ENCODE peak calls at places on chromosomes 16 and 17, in six cellular contexts. R is MCF 10A, Y is stomach, O is GM06990, C is HFFc6, L is osteoblast. Q is an unnamed sample.

GRCh38 chr17:65177901-65178300 is 40.7 kb downstream of the RGS9 start:
- DNase-seq in C (peak), L (peak), R (peak), O (peak), Y (no peak), Q (no peak)

GRCh38 chr16:86653289-86654006 is 75.1 kb downstream of the FOXL1 start:
- DNase-seq in L (no peak), Y (no peak), R (no peak), O (no peak), C (no peak), Q (no peak)

GRCh38 chr17:78879679-78880186 is 23.3 kb downstream of the CEP295NL start:
- DNase-seq in O (no peak), Y (no peak), R (no peak), L (peak), C (peak), Q (no peak)

GRCh38 chr16:54285414-54286066 is 1.0 kb downstream of the IRX3 start:
- DNase-seq in C (peak), O (no peak), R (peak), Y (peak), L (peak), Q (peak)

GRCh38 chr16:27446721-27447120 is 44.7 kb downstream of the IL21R start:
- DNase-seq in R (no peak), C (no peak), L (peak), O (no peak), Y (no peak), Q (no peak)

GRCh38 chr17:76672270-76672851 is 28.8 kb upstream of the ST6GALNAC1 start:
- DNase-seq in R (no peak), O (no peak), L (peak), C (no peak), Y (no peak), Q (no peak)

GRCh38 chr17:31269597-31269996 is 27.4 kb downstream of the OMG start:
- DNase-seq in R (peak), L (peak), C (peak), Y (no peak), O (no peak), Q (no peak)

GRCh38 chr16:52863000-52863399 is 189.7 kb downstream of the CHD9NB start:
- DNase-seq in L (no peak), R (no peak), O (no peak), C (no peak), Y (peak), Q (no peak)

GRCh38 chr16:86171329-86171728 is 272.4 kb downstream of the IRF8 start:
- DNase-seq in L (no peak), O (no peak), R (no peak), Y (no peak), C (peak), Q (no peak)

GRCh38 chr16:23514381-23515152 is 4.3 kb upstream of the GGA2 start:
- DNase-seq in C (no peak), O (no peak), Y (no peak), L (peak), R (no peak), Q (no peak)

GRCh38 chr16:55257971-55258613 is 65.9 kb upstream of the IRX6 start:
- DNase-seq in O (peak), C (no peak), Y (peak), L (peak), R (peak), Q (peak)

GRCh38 chr16:29898786-29899515 is 399 bp downstream of the SEZ6L2 start:
- DNase-seq in R (no peak), Y (peak), O (no peak), C (no peak), L (peak), Q (no peak)

GRCh38 chr16:29900102-29900887 is at the start of gene ASPHD1:
- DNase-seq in Y (peak), C (peak), L (peak), R (peak), O (peak), Q (peak)

GRCh38 chr16:29900888-29901606 is 759 bp downstream of the ASPHD1 start:
- DNase-seq in O (no peak), Y (peak), L (peak), R (no peak), C (no peak), Q (no peak)

GRCh38 chr16:29898135-29898534 is 1.2 kb downstream of the SEZ6L2 start:
- DNase-seq in O (no peak), Y (no peak), R (no peak), L (peak), C (no peak), Q (no peak)

GRCh38 chr16:29899516-29900101 is at the start of gene SEZ6L2:
- DNase-seq in O (no peak), Y (peak), L (peak), R (peak), C (peak), Q (peak)
- TF ChIP-seq CTCF in O (no peak), Y (peak), L (peak), R (no peak), C (peak), Q (no peak)

GRCh38 chr16:68253721-68254120 is 8.5 kb downstream of the PLA2G15 start:
- DNase-seq in C (no peak), O (no peak), L (no peak), Y (no peak), R (no peak), Q (no peak)
- TF ChIP-seq CTCF in C (no peak), O (no peak), L (no peak), Y (no peak), R (no peak), Q (no peak)

GRCh38 chr16:49354991-49355390 is 18.6 kb upstream of the C16orf78 start:
- DNase-seq in Y (no peak), O (no peak), C (no peak), R (no peak), L (no peak), Q (no peak)

GRCh38 chr16:49354101-49354500 is 19.5 kb upstream of the C16orf78 start:
- DNase-seq in O (no peak), L (no peak), R (no peak), C (no peak), Y (no peak), Q (no peak)

GRCh38 chr16:49353650-49354049 is 20.0 kb upstream of the C16orf78 start:
- DNase-seq in Y (no peak), C (no peak), O (no peak), R (no peak), L (no peak), Q (no peak)

GRCh38 chr16:49351119-49351518 is 22.5 kb upstream of the C16orf78 start:
- DNase-seq in Y (no peak), C (no peak), R (no peak), O (no peak), L (no peak), Q (no peak)

DNA sequence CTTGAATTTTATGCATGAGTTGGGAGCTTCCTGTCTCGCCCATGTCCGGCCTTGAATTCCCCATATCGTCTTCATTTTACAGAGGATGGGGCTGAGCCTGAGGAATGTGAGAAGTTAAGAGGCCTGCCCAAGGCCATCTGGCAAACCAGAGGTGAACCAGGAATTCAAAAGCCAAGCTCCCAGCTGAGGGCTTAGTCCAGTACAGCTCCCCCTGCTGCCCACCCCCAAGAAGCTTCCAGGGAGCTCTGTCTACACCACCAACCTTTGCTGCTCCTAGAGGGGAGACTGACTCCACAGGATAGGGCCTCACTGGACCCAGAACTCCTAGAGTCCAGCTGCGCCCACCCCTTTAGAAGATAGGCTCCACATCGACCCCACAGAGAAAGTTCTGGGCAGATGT is 20.7 kb upstream of the C16orf78 start:
- DNase-seq in R (peak), C (no peak), Y (no peak), O (no peak), L (no peak), Q (no peak)
- TF ChIP-seq CTCF in R (peak), C (peak), Y (no peak), O (peak), L (peak), Q (peak)

DNA sequence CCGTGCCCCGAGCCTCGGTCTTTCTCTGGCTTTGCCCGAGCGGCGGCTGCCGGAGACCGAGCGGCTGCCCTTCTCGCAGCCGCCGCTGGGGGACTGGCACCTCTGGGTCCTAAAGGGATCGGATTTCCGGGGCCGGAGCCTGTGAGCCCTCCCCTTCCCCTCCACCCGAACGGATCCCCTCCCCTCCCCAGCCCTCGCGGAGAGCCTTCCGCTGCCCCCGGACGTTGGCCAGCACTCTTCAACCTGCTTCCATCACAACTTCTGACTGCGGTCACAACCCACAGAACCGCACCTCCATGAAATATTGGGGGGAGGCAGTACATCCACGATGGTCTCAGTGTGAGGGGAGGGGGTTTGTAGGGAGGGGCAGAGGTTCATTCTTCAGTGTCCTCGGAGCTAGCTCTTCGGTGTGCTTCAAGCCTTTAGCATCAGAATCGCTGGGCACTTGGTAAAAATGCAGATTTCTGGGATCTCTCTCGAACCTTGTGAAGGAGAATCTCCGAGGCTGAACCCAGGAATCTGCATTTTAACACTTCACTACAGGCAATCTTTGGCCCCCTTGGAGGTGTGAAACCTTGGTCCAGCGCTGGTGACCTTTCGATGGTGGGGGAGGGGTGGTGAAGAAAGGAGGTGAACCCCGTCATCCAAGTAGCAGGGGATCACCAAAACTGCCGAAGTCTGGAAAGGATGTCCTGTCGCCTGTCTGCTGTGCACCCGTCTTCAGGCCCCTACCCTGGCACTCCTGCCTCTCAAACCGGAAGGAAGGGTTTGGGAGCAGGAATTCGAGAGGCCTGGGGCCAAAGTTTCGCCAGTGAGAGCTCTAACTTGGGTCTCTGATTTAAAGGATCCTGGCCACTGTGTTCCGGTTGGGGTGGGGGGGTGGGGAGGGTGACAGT is 812 bp upstream of the PPP1R9B start:
- DNase-seq in R (peak), Y (peak), O (peak), L (peak), C (peak), Q (peak)
- TF ChIP-seq CTCF in R (peak), Y (peak), O (peak), L (peak), C (peak), Q (peak)

Q was measured in GM13977.